ENCODE peak calls at places on chromosomes 13 and 19, in six cellular contexts. One of them, this sample, is unnamed. For H3K4me1, the result is how much of the 10 kb centered on the place peaks cover.

GRCh38 chr13:24050796-24051715 is 109.5 kb upstream of the SPATA13 start:
- DNase-seq in K562: no peak
- DNase-seq in GM12878: no peak
- DNase-seq in IMR-90: no peak
- DNase-seq in SK-N-SH: no peak
- DNase-seq in HepG2: no peak
- DNase-seq in this sample: no peak

GRCh38 chr13:85266331-85266730 is 532.9 kb downstream of the SLITRK6 start:
- DNase-seq in K562: no peak
- DNase-seq in GM12878: no peak
- DNase-seq in IMR-90: no peak
- DNase-seq in SK-N-SH: no peak
- DNase-seq in HepG2: no peak
- DNase-seq in this sample: no peak

GRCh38 chr13:108609353-108609752 is 20.1 kb upstream of the MYO16 start:
- DNase-seq in K562: no peak
- DNase-seq in GM12878: no peak
- DNase-seq in IMR-90: peak
- DNase-seq in SK-N-SH: peak
- DNase-seq in HepG2: no peak
- DNase-seq in this sample: peak

GRCh38 chr13:21868823-21869222 is 197.9 kb downstream of the FGF9 start:
- DNase-seq in K562: no peak
- DNase-seq in GM12878: no peak
- DNase-seq in IMR-90: no peak
- DNase-seq in SK-N-SH: no peak
- DNase-seq in HepG2: no peak
- DNase-seq in this sample: no peak

GRCh38 chr13:77033717-77034302 is 6.9 kb upstream of the FBXL3 start:
- DNase-seq in K562: no peak
- DNase-seq in GM12878: no peak
- DNase-seq in IMR-90: peak
- DNase-seq in SK-N-SH: no peak
- DNase-seq in HepG2: no peak
- DNase-seq in this sample: no peak

GRCh38 chr13:99909097-99909835 is 62.3 kb downstream of the ZIC5 start:
- DNase-seq in K562: no peak
- DNase-seq in GM12878: no peak
- DNase-seq in IMR-90: no peak
- DNase-seq in SK-N-SH: no peak
- DNase-seq in HepG2: peak
- DNase-seq in this sample: no peak

GRCh38 chr19:39341122-39341719 is 1.0 kb upstream of the SAMD4B start:
- DNase-seq in K562: peak
- DNase-seq in GM12878: no peak
- DNase-seq in IMR-90: no peak
- DNase-seq in SK-N-SH: peak
- DNase-seq in HepG2: no peak
- DNase-seq in this sample: no peak

GRCh38 chr13:79448413-79448812 is 32.5 kb upstream of the NDFIP2 start:
- DNase-seq in K562: no peak
- DNase-seq in GM12878: no peak
- DNase-seq in IMR-90: peak
- DNase-seq in SK-N-SH: no peak
- DNase-seq in HepG2: no peak
- DNase-seq in this sample: no peak

GRCh38 chr13:87172166-87172825 is 498.9 kb upstream of the SLITRK5 start:
- DNase-seq in K562: no peak
- DNase-seq in GM12878: no peak
- DNase-seq in IMR-90: no peak
- DNase-seq in SK-N-SH: no peak
- DNase-seq in HepG2: no peak
- DNase-seq in this sample: no peak

GRCh38 chr13:39506559-39507390 is 96.2 kb downstream of the LHFPL6 start:
- DNase-seq in K562: no peak
- DNase-seq in GM12878: no peak
- DNase-seq in IMR-90: peak
- DNase-seq in SK-N-SH: no peak
- DNase-seq in HepG2: no peak
- DNase-seq in this sample: no peak

GRCh38 chr19:38152461-38153379 is 71.3 kb downstream of the DPF1 start:
- DNase-seq in K562: peak
- DNase-seq in GM12878: no peak
- DNase-seq in IMR-90: peak
- DNase-seq in SK-N-SH: peak
- DNase-seq in HepG2: no peak
- DNase-seq in this sample: no peak

GRCh38 chr19:53520163-53520546 is 17.8 kb upstream of the ZNF331 start:
- DNase-seq in K562: no peak
- DNase-seq in GM12878: no peak
- DNase-seq in IMR-90: no peak
- DNase-seq in SK-N-SH: no peak
- DNase-seq in HepG2: no peak
- DNase-seq in this sample: no peak

GRCh38 chr13:109787135-109787954 is 962 bp upstream of the IRS2 start:
- DNase-seq in K562: peak
- DNase-seq in GM12878: no peak
- DNase-seq in IMR-90: peak
- DNase-seq in SK-N-SH: peak
- DNase-seq in HepG2: no peak
- DNase-seq in this sample: no peak

GRCh38 chr13:34124912-34125311 is 307.0 kb downstream of the RFC3 start:
- DNase-seq in K562: no peak
- DNase-seq in GM12878: no peak
- DNase-seq in IMR-90: no peak
- DNase-seq in SK-N-SH: no peak
- DNase-seq in HepG2: peak
- DNase-seq in this sample: no peak

GRCh38 chr19:16849168-16849567 is 20.0 kb downstream of the SIN3B start:
- DNase-seq in K562: no peak
- DNase-seq in GM12878: no peak
- DNase-seq in IMR-90: peak
- DNase-seq in SK-N-SH: no peak
- DNase-seq in HepG2: no peak
- DNase-seq in this sample: no peak

GRCh38 chr19:22602631-22603272 is 31.4 kb upstream of the ZNF492 start:
- DNase-seq in K562: no peak
- DNase-seq in GM12878: no peak
- DNase-seq in IMR-90: no peak
- DNase-seq in SK-N-SH: no peak
- DNase-seq in HepG2: no peak
- DNase-seq in this sample: no peak

GRCh38 chr13:22428188-22428828 is 752.5 kb upstream of the SGCG start:
- DNase-seq in K562: no peak
- DNase-seq in GM12878: no peak
- DNase-seq in IMR-90: no peak
- DNase-seq in SK-N-SH: peak
- DNase-seq in HepG2: no peak
- DNase-seq in this sample: no peak

GRCh38 chr19:56671613-56671994 is at the start of gene ZNF835:
- DNase-seq in K562: no peak
- DNase-seq in GM12878: no peak
- DNase-seq in IMR-90: no peak
- DNase-seq in SK-N-SH: peak
- DNase-seq in HepG2: no peak
- DNase-seq in this sample: no peak

GRCh38 chr13:40193290-40194203 is 472.9 kb downstream of the FOXO1 start:
- DNase-seq in K562: no peak
- DNase-seq in GM12878: no peak
- DNase-seq in IMR-90: no peak
- DNase-seq in SK-N-SH: no peak
- DNase-seq in HepG2: no peak
- DNase-seq in this sample: no peak

GRCh38 chr13:67878376-67878775 is 648.2 kb upstream of the PCDH9 start:
- DNase-seq in K562: no peak
- DNase-seq in GM12878: no peak
- DNase-seq in IMR-90: no peak
- DNase-seq in SK-N-SH: no peak
- DNase-seq in HepG2: no peak
- DNase-seq in this sample: no peak

GRCh38 chr19:11347546-11347945 is 1.2 kb downstream of the CCDC159 start:
- DNase-seq in K562: no peak
- DNase-seq in GM12878: no peak
- DNase-seq in IMR-90: no peak
- DNase-seq in SK-N-SH: no peak
- DNase-seq in HepG2: no peak
- DNase-seq in this sample: no peak

GRCh38 chr19:5719274-5719960 is 529 bp downstream of the LONP1 start:
- DNase-seq in K562: peak
- DNase-seq in GM12878: no peak
- DNase-seq in IMR-90: peak
- DNase-seq in SK-N-SH: no peak
- DNase-seq in HepG2: no peak
- DNase-seq in this sample: no peak
- TF ChIP-seq SMC3 in K562: no peak
- TF ChIP-seq SMC3 in GM12878: no peak
- TF ChIP-seq SMC3 in IMR-90: no peak
- TF ChIP-seq SMC3 in SK-N-SH: no peak
- TF ChIP-seq SMC3 in HepG2: no peak
- TF ChIP-seq SMC3 in this sample: no peak

GRCh38 chr13:29847501-29847983 is 2.9 kb downstream of the UBL3 start:
- DNase-seq in K562: no peak
- DNase-seq in GM12878: no peak
- DNase-seq in IMR-90: peak
- DNase-seq in SK-N-SH: peak
- DNase-seq in HepG2: peak
- DNase-seq in this sample: no peak
- H3K4me1 ChIP-seq in K562: under half
- H3K4me1 ChIP-seq in GM12878: under half
- H3K4me1 ChIP-seq in IMR-90: under half
- H3K4me1 ChIP-seq in SK-N-SH: under half
- H3K4me1 ChIP-seq in HepG2: under half
- H3K4me1 ChIP-seq in this sample: half or more

GRCh38 chr13:80458546-80458945 is 117.6 kb upstream of the SPRY2 start:
- DNase-seq in K562: no peak
- DNase-seq in GM12878: no peak
- DNase-seq in IMR-90: no peak
- DNase-seq in SK-N-SH: no peak
- DNase-seq in HepG2: no peak
- DNase-seq in this sample: no peak
- TF ChIP-seq SMC3 in K562: no peak
- TF ChIP-seq SMC3 in GM12878: no peak
- TF ChIP-seq SMC3 in IMR-90: no peak
- TF ChIP-seq SMC3 in SK-N-SH: no peak
- TF ChIP-seq SMC3 in HepG2: no peak
- TF ChIP-seq SMC3 in this sample: no peak

GRCh38 chr13:112960671-112961070 is 8.3 kb upstream of the MCF2L start:
- DNase-seq in K562: no peak
- DNase-seq in GM12878: no peak
- DNase-seq in IMR-90: no peak
- DNase-seq in SK-N-SH: no peak
- DNase-seq in HepG2: no peak
- DNase-seq in this sample: no peak
- H3K4me1 ChIP-seq in K562: under half
- H3K4me1 ChIP-seq in GM12878: under half
- H3K4me1 ChIP-seq in IMR-90: under half
- H3K4me1 ChIP-seq in SK-N-SH: under half
- H3K4me1 ChIP-seq in HepG2: under half
- H3K4me1 ChIP-seq in this sample: under half

GRCh38 chr13:46126552-46127171 is 21.8 kb upstream of the CPB2 start:
- DNase-seq in K562: peak
- DNase-seq in GM12878: no peak
- DNase-seq in IMR-90: peak
- DNase-seq in SK-N-SH: peak
- DNase-seq in HepG2: peak
- DNase-seq in this sample: peak
- TF ChIP-seq SMC3 in K562: peak
- TF ChIP-seq SMC3 in GM12878: peak
- TF ChIP-seq SMC3 in IMR-90: peak
- TF ChIP-seq SMC3 in SK-N-SH: peak
- TF ChIP-seq SMC3 in HepG2: peak
- TF ChIP-seq SMC3 in this sample: peak

GRCh38 chr13:28250542-28250941 is 112.2 kb downstream of the PAN3 start:
- DNase-seq in K562: no peak
- DNase-seq in GM12878: no peak
- DNase-seq in IMR-90: no peak
- DNase-seq in SK-N-SH: no peak
- DNase-seq in HepG2: no peak
- DNase-seq in this sample: no peak
- H3K4me1 ChIP-seq in K562: under half
- H3K4me1 ChIP-seq in GM12878: under half
- H3K4me1 ChIP-seq in IMR-90: under half
- H3K4me1 ChIP-seq in SK-N-SH: under half
- H3K4me1 ChIP-seq in HepG2: under half
- H3K4me1 ChIP-seq in this sample: under half

GRCh38 chr19:18439025-18439909 is 1.3 kb upstream of the ISYNA1 start:
- DNase-seq in K562: no peak
- DNase-seq in GM12878: no peak
- DNase-seq in IMR-90: peak
- DNase-seq in SK-N-SH: no peak
- DNase-seq in HepG2: peak
- DNase-seq in this sample: no peak
- TF ChIP-seq SMC3 in K562: no peak
- TF ChIP-seq SMC3 in GM12878: no peak
- TF ChIP-seq SMC3 in IMR-90: no peak
- TF ChIP-seq SMC3 in SK-N-SH: no peak
- TF ChIP-seq SMC3 in HepG2: no peak
- TF ChIP-seq SMC3 in this sample: no peak

DNA sequence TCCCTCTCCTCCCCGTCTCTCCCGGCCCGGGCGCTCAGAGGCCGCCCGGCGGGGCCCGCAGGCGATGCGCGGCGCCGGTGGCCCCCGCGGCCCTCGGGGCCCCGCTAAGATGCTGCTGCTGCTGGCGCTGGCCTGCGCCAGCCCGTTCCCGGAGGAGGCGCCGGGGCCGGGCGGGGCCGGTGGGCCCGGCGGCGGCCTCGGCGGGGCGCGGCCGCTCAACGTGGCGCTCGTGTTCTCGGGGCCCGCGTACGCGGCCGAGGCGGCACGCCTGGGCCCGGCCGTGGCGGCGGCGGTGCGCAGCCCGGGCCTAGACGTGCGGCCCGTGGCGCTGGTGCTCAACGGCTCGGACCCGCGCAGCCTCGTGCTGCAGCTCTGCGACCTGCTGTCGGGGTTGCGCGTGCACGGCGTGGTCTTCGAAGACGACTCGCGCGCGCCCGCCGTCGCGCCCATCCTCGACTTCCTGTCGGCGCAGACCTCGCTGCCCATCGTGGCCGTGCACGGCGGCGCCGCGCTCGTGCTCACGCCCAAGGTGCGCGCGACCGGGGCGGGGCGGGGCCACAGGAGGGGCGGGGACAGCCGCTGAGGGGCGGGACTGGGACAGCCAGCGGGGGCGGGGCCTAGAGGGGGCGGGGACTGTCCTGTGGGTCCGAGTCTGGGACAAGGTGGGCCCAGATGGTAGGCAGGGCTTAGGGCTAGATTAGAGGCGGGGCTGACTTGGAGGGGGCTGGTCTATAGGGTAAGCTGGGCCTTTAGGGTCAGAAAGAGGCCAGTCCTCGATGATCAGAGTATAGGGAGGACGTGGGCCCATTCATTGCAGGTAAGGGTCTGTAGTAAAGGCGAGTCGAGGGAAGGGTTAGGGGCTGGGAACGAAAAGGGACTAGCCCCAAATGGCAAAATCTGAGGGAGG is 5.1 kb downstream of the GRIN2D start:
- DNase-seq in K562: peak
- DNase-seq in GM12878: no peak
- DNase-seq in IMR-90: peak
- DNase-seq in SK-N-SH: peak
- DNase-seq in HepG2: peak
- DNase-seq in this sample: peak
- H3K4me1 ChIP-seq in K562: under half
- H3K4me1 ChIP-seq in GM12878: under half
- H3K4me1 ChIP-seq in IMR-90: under half
- H3K4me1 ChIP-seq in SK-N-SH: under half
- H3K4me1 ChIP-seq in HepG2: half or more
- H3K4me1 ChIP-seq in this sample: half or more

This sample was measured in A549.